ENCODE peak calls at places on chromosome 4, in ten cellular contexts. One of them, this sample, is unnamed.

GRCh38 chr4:182369211-182369610 is 126.0 kb downstream of the TENM3 start:
- DNase-seq in NCI-H2029: no peak
- DNase-seq in T-cell: no peak
- DNase-seq in H9: no peak
- DNase-seq in AG10803: peak
- DNase-seq in HuH-7: no peak
- DNase-seq in mesenchymal stem cell: no peak
- DNase-seq in NCI-H1436: no peak
- DNase-seq in activated CD4-positive, alpha-beta T cell treated with anti-CD3 and anti-CD28 coated beads, Interleukin-2, amount 50 U/mL, for 24 hours: no peak
- DNase-seq in AG08396: no peak
- DNase-seq in this sample: no peak

GRCh38 chr4:24262616-24263015 is 321.7 kb downstream of the DHX15 start:
- DNase-seq in NCI-H2029: no peak
- DNase-seq in T-cell: no peak
- DNase-seq in H9: no peak
- DNase-seq in AG10803: peak
- DNase-seq in HuH-7: no peak
- DNase-seq in mesenchymal stem cell: peak
- DNase-seq in NCI-H1436: no peak
- DNase-seq in activated CD4-positive, alpha-beta T cell treated with anti-CD3 and anti-CD28 coated beads, Interleukin-2, amount 50 U/mL, for 24 hours: no peak
- DNase-seq in AG08396: no peak
- DNase-seq in this sample: no peak

GRCh38 chr4:110007217-110007616 is 94.5 kb downstream of the EGF start:
- DNase-seq in NCI-H2029: no peak
- DNase-seq in T-cell: no peak
- DNase-seq in H9: no peak
- DNase-seq in AG10803: no peak
- DNase-seq in HuH-7: no peak
- DNase-seq in mesenchymal stem cell: no peak
- DNase-seq in NCI-H1436: no peak
- DNase-seq in activated CD4-positive, alpha-beta T cell treated with anti-CD3 and anti-CD28 coated beads, Interleukin-2, amount 50 U/mL, for 24 hours: no peak
- DNase-seq in AG08396: no peak
- DNase-seq in this sample: no peak

GRCh38 chr4:785332-786073 is 40.4 kb downstream of the CPLX1 start:
- DNase-seq in NCI-H2029: no peak
- DNase-seq in T-cell: no peak
- DNase-seq in H9: peak
- DNase-seq in AG10803: no peak
- DNase-seq in HuH-7: no peak
- DNase-seq in mesenchymal stem cell: no peak
- DNase-seq in NCI-H1436: no peak
- DNase-seq in activated CD4-positive, alpha-beta T cell treated with anti-CD3 and anti-CD28 coated beads, Interleukin-2, amount 50 U/mL, for 24 hours: no peak
- DNase-seq in AG08396: no peak
- DNase-seq in this sample: peak

GRCh38 chr4:48342559-48342878 is 1.2 kb downstream of the SLAIN2 start:
- DNase-seq in NCI-H2029: no peak
- DNase-seq in T-cell: peak
- DNase-seq in H9: no peak
- DNase-seq in AG10803: no peak
- DNase-seq in HuH-7: no peak
- DNase-seq in mesenchymal stem cell: peak
- DNase-seq in NCI-H1436: no peak
- DNase-seq in activated CD4-positive, alpha-beta T cell treated with anti-CD3 and anti-CD28 coated beads, Interleukin-2, amount 50 U/mL, for 24 hours: no peak
- DNase-seq in AG08396: no peak
- DNase-seq in this sample: no peak

GRCh38 chr4:128287159-128287870 is at the start of gene PGRMC2:
- DNase-seq in NCI-H2029: no peak
- DNase-seq in T-cell: no peak
- DNase-seq in H9: peak
- DNase-seq in AG10803: peak
- DNase-seq in HuH-7: no peak
- DNase-seq in mesenchymal stem cell: peak
- DNase-seq in NCI-H1436: peak
- DNase-seq in activated CD4-positive, alpha-beta T cell treated with anti-CD3 and anti-CD28 coated beads, Interleukin-2, amount 50 U/mL, for 24 hours: peak
- DNase-seq in AG08396: no peak
- DNase-seq in this sample: peak

GRCh38 chr4:77827343-77827742 is 8.2 kb upstream of the CNOT6L start:
- DNase-seq in NCI-H2029: no peak
- DNase-seq in T-cell: no peak
- DNase-seq in H9: no peak
- DNase-seq in AG10803: no peak
- DNase-seq in HuH-7: no peak
- DNase-seq in mesenchymal stem cell: no peak
- DNase-seq in NCI-H1436: no peak
- DNase-seq in activated CD4-positive, alpha-beta T cell treated with anti-CD3 and anti-CD28 coated beads, Interleukin-2, amount 50 U/mL, for 24 hours: no peak
- DNase-seq in AG08396: no peak
- DNase-seq in this sample: no peak

GRCh38 chr4:3518941-3519340 is 13.3 kb downstream of the LRPAP1 start:
- DNase-seq in NCI-H2029: no peak
- DNase-seq in T-cell: no peak
- DNase-seq in H9: no peak
- DNase-seq in AG10803: no peak
- DNase-seq in HuH-7: no peak
- DNase-seq in mesenchymal stem cell: no peak
- DNase-seq in NCI-H1436: no peak
- DNase-seq in activated CD4-positive, alpha-beta T cell treated with anti-CD3 and anti-CD28 coated beads, Interleukin-2, amount 50 U/mL, for 24 hours: no peak
- DNase-seq in AG08396: no peak
- DNase-seq in this sample: no peak

GRCh38 chr4:16466581-16466980 is 240.3 kb upstream of the TAPT1 start:
- DNase-seq in NCI-H2029: no peak
- DNase-seq in T-cell: no peak
- DNase-seq in H9: no peak
- DNase-seq in AG10803: no peak
- DNase-seq in HuH-7: no peak
- DNase-seq in mesenchymal stem cell: no peak
- DNase-seq in NCI-H1436: no peak
- DNase-seq in activated CD4-positive, alpha-beta T cell treated with anti-CD3 and anti-CD28 coated beads, Interleukin-2, amount 50 U/mL, for 24 hours: no peak
- DNase-seq in AG08396: no peak
- DNase-seq in this sample: no peak

GRCh38 chr4:89123418-89123817 is 12.1 kb downstream of the TIGD2 start:
- DNase-seq in NCI-H2029: no peak
- DNase-seq in T-cell: no peak
- DNase-seq in H9: no peak
- DNase-seq in AG10803: no peak
- DNase-seq in HuH-7: no peak
- DNase-seq in mesenchymal stem cell: peak
- DNase-seq in NCI-H1436: no peak
- DNase-seq in activated CD4-positive, alpha-beta T cell treated with anti-CD3 and anti-CD28 coated beads, Interleukin-2, amount 50 U/mL, for 24 hours: no peak
- DNase-seq in AG08396: no peak
- DNase-seq in this sample: no peak

GRCh38 chr4:109721033-109721432 is 8.8 kb downstream of the PLA2G12A start:
- DNase-seq in NCI-H2029: no peak
- DNase-seq in T-cell: no peak
- DNase-seq in H9: no peak
- DNase-seq in AG10803: no peak
- DNase-seq in HuH-7: no peak
- DNase-seq in mesenchymal stem cell: peak
- DNase-seq in NCI-H1436: no peak
- DNase-seq in activated CD4-positive, alpha-beta T cell treated with anti-CD3 and anti-CD28 coated beads, Interleukin-2, amount 50 U/mL, for 24 hours: no peak
- DNase-seq in AG08396: peak
- DNase-seq in this sample: no peak

GRCh38 chr4:93066746-93067145 is 761.8 kb upstream of the ATOH1 start:
- DNase-seq in NCI-H2029: no peak
- DNase-seq in T-cell: no peak
- DNase-seq in H9: no peak
- DNase-seq in AG10803: no peak
- DNase-seq in HuH-7: no peak
- DNase-seq in mesenchymal stem cell: peak
- DNase-seq in NCI-H1436: no peak
- DNase-seq in activated CD4-positive, alpha-beta T cell treated with anti-CD3 and anti-CD28 coated beads, Interleukin-2, amount 50 U/mL, for 24 hours: no peak
- DNase-seq in AG08396: no peak
- DNase-seq in this sample: no peak

GRCh38 chr4:16916719-16917337 is 18.4 kb upstream of the LDB2 start:
- DNase-seq in NCI-H2029: peak
- DNase-seq in T-cell: peak
- DNase-seq in H9: peak
- DNase-seq in AG10803: no peak
- DNase-seq in HuH-7: peak
- DNase-seq in mesenchymal stem cell: peak
- DNase-seq in NCI-H1436: no peak
- DNase-seq in activated CD4-positive, alpha-beta T cell treated with anti-CD3 and anti-CD28 coated beads, Interleukin-2, amount 50 U/mL, for 24 hours: peak
- DNase-seq in AG08396: no peak
- DNase-seq in this sample: peak

GRCh38 chr4:148054275-148054674 is 322.4 kb downstream of the ARHGAP10 start:
- DNase-seq in NCI-H2029: no peak
- DNase-seq in T-cell: no peak
- DNase-seq in H9: no peak
- DNase-seq in AG10803: no peak
- DNase-seq in HuH-7: peak
- DNase-seq in mesenchymal stem cell: no peak
- DNase-seq in NCI-H1436: peak
- DNase-seq in activated CD4-positive, alpha-beta T cell treated with anti-CD3 and anti-CD28 coated beads, Interleukin-2, amount 50 U/mL, for 24 hours: no peak
- DNase-seq in AG08396: no peak
- DNase-seq in this sample: no peak

GRCh38 chr4:75345436-75345835 is 168.8 kb downstream of the RCHY1 start:
- DNase-seq in NCI-H2029: no peak
- DNase-seq in T-cell: no peak
- DNase-seq in H9: no peak
- DNase-seq in AG10803: no peak
- DNase-seq in HuH-7: no peak
- DNase-seq in mesenchymal stem cell: peak
- DNase-seq in NCI-H1436: no peak
- DNase-seq in activated CD4-positive, alpha-beta T cell treated with anti-CD3 and anti-CD28 coated beads, Interleukin-2, amount 50 U/mL, for 24 hours: no peak
- DNase-seq in AG08396: no peak
- DNase-seq in this sample: no peak

GRCh38 chr4:14994242-14994641 is 8.0 kb upstream of the CPEB2 start:
- DNase-seq in NCI-H2029: no peak
- DNase-seq in T-cell: no peak
- DNase-seq in H9: no peak
- DNase-seq in AG10803: peak
- DNase-seq in HuH-7: no peak
- DNase-seq in mesenchymal stem cell: peak
- DNase-seq in NCI-H1436: no peak
- DNase-seq in activated CD4-positive, alpha-beta T cell treated with anti-CD3 and anti-CD28 coated beads, Interleukin-2, amount 50 U/mL, for 24 hours: no peak
- DNase-seq in AG08396: no peak
- DNase-seq in this sample: no peak

GRCh38 chr4:55180980-55181379 is 55.6 kb upstream of the KDR start:
- DNase-seq in NCI-H2029: no peak
- DNase-seq in T-cell: no peak
- DNase-seq in H9: no peak
- DNase-seq in AG10803: no peak
- DNase-seq in HuH-7: no peak
- DNase-seq in mesenchymal stem cell: peak
- DNase-seq in NCI-H1436: no peak
- DNase-seq in activated CD4-positive, alpha-beta T cell treated with anti-CD3 and anti-CD28 coated beads, Interleukin-2, amount 50 U/mL, for 24 hours: no peak
- DNase-seq in AG08396: no peak
- DNase-seq in this sample: no peak

GRCh38 chr4:54971474-54971950 is 153.9 kb downstream of the KDR start:
- DNase-seq in NCI-H2029: peak
- DNase-seq in T-cell: no peak
- DNase-seq in H9: peak
- DNase-seq in AG10803: peak
- DNase-seq in HuH-7: peak
- DNase-seq in mesenchymal stem cell: peak
- DNase-seq in NCI-H1436: no peak
- DNase-seq in activated CD4-positive, alpha-beta T cell treated with anti-CD3 and anti-CD28 coated beads, Interleukin-2, amount 50 U/mL, for 24 hours: no peak
- DNase-seq in AG08396: peak
- DNase-seq in this sample: peak

GRCh38 chr4:2406920-2407319 is 11.5 kb downstream of the ZFYVE28 start:
- DNase-seq in NCI-H2029: no peak
- DNase-seq in T-cell: no peak
- DNase-seq in H9: no peak
- DNase-seq in AG10803: no peak
- DNase-seq in HuH-7: no peak
- DNase-seq in mesenchymal stem cell: no peak
- DNase-seq in NCI-H1436: no peak
- DNase-seq in activated CD4-positive, alpha-beta T cell treated with anti-CD3 and anti-CD28 coated beads, Interleukin-2, amount 50 U/mL, for 24 hours: no peak
- DNase-seq in AG08396: no peak
- DNase-seq in this sample: no peak

GRCh38 chr4:14375816-14376215 is 626.5 kb upstream of the CPEB2 start:
- DNase-seq in NCI-H2029: no peak
- DNase-seq in T-cell: no peak
- DNase-seq in H9: no peak
- DNase-seq in AG10803: no peak
- DNase-seq in HuH-7: no peak
- DNase-seq in mesenchymal stem cell: peak
- DNase-seq in NCI-H1436: no peak
- DNase-seq in activated CD4-positive, alpha-beta T cell treated with anti-CD3 and anti-CD28 coated beads, Interleukin-2, amount 50 U/mL, for 24 hours: no peak
- DNase-seq in AG08396: peak
- DNase-seq in this sample: no peak

GRCh38 chr4:1192493-1193205 is 20.3 kb upstream of the SPON2 start:
- DNase-seq in NCI-H2029: no peak
- DNase-seq in T-cell: no peak
- DNase-seq in H9: peak
- DNase-seq in AG10803: no peak
- DNase-seq in HuH-7: no peak
- DNase-seq in mesenchymal stem cell: no peak
- DNase-seq in NCI-H1436: no peak
- DNase-seq in activated CD4-positive, alpha-beta T cell treated with anti-CD3 and anti-CD28 coated beads, Interleukin-2, amount 50 U/mL, for 24 hours: no peak
- DNase-seq in AG08396: no peak
- DNase-seq in this sample: peak

GRCh38 chr4:13615162-13615561 is 12.4 kb downstream of the BOD1L1 start:
- DNase-seq in NCI-H2029: no peak
- DNase-seq in T-cell: no peak
- DNase-seq in H9: no peak
- DNase-seq in AG10803: no peak
- DNase-seq in HuH-7: no peak
- DNase-seq in mesenchymal stem cell: no peak
- DNase-seq in NCI-H1436: no peak
- DNase-seq in activated CD4-positive, alpha-beta T cell treated with anti-CD3 and anti-CD28 coated beads, Interleukin-2, amount 50 U/mL, for 24 hours: no peak
- DNase-seq in AG08396: no peak
- DNase-seq in this sample: no peak

GRCh38 chr4:69360271-69360670 is 80.0 kb downstream of the UGT2B28 start:
- DNase-seq in NCI-H2029: no peak
- DNase-seq in T-cell: no peak
- DNase-seq in H9: no peak
- DNase-seq in AG10803: no peak
- DNase-seq in HuH-7: no peak
- DNase-seq in mesenchymal stem cell: peak
- DNase-seq in NCI-H1436: no peak
- DNase-seq in activated CD4-positive, alpha-beta T cell treated with anti-CD3 and anti-CD28 coated beads, Interleukin-2, amount 50 U/mL, for 24 hours: no peak
- DNase-seq in AG08396: no peak
- DNase-seq in this sample: no peak

GRCh38 chr4:126375462-126376054 is 1060.8 kb downstream of the FAT4 start:
- DNase-seq in NCI-H2029: no peak
- DNase-seq in T-cell: no peak
- DNase-seq in H9: no peak
- DNase-seq in AG10803: peak
- DNase-seq in HuH-7: no peak
- DNase-seq in mesenchymal stem cell: peak
- DNase-seq in NCI-H1436: no peak
- DNase-seq in activated CD4-positive, alpha-beta T cell treated with anti-CD3 and anti-CD28 coated beads, Interleukin-2, amount 50 U/mL, for 24 hours: no peak
- DNase-seq in AG08396: no peak
- DNase-seq in this sample: no peak

GRCh38 chr4:108168672-108169562 is at the start of gene LEF1:
- DNase-seq in NCI-H2029: no peak
- DNase-seq in T-cell: peak
- DNase-seq in H9: peak
- DNase-seq in AG10803: peak
- DNase-seq in HuH-7: peak
- DNase-seq in mesenchymal stem cell: peak
- DNase-seq in NCI-H1436: no peak
- DNase-seq in activated CD4-positive, alpha-beta T cell treated with anti-CD3 and anti-CD28 coated beads, Interleukin-2, amount 50 U/mL, for 24 hours: peak
- DNase-seq in AG08396: peak
- DNase-seq in this sample: peak

This sample was measured in endodermal cell.